ENCODE peak calls at places on chromosomes 16 and 17, in five cellular contexts. F is activated gamma-delta T cell treated with Interleukin-2 at 50 U/mL for 16 hours, N is NCI-H1436, U is NCI-H1048, S is coronary artery. Q is an unnamed sample.

GRCh38 chr17:39667262-39668140 is 752 bp upstream of the PNMT start:
- DNase-seq in U (no peak), F (no peak), S (no peak), N (no peak), Q (no peak)

GRCh38 chr16:57194512-57194911 is 8.4 kb downstream of the RSPRY1 start:
- DNase-seq in S (no peak), F (no peak), N (no peak), U (no peak), Q (no peak)

GRCh38 chr16:46883353-46883689 is 841 bp upstream of the GPT2 start:
- DNase-seq in F (no peak), N (peak; percentile 28), U (no peak), S (no peak), Q (no peak)

GRCh38 chr17:80105762-80106161 is 4.4 kb downstream of the GAA start:
- DNase-seq in N (peak; percentile 38), F (no peak), S (no peak), U (no peak), Q (no peak)

GRCh38 chr16:35745191-35745590 is 2285.8 kb downstream of the TP53TG3F start:
- DNase-seq in S (no peak), F (no peak), N (no peak), U (no peak), Q (no peak)

GRCh38 chr16:30985401-30986128 is 558 bp downstream of the HSD3B7 start:
- DNase-seq in N (peak; percentile 64), U (no peak), S (no peak), F (no peak), Q (no peak)

GRCh38 chr16:69935740-69936139 is 15.4 kb upstream of the CLEC18A start:
- DNase-seq in N (no peak), F (no peak), U (no peak), S (no peak), Q (no peak)

GRCh38 chr17:42180411-42180921 is 476 bp downstream of the KCNH4 start:
- DNase-seq in F (no peak), S (no peak), N (peak; percentile 28), U (no peak), Q (no peak)

GRCh38 chr16:84616515-84616914 is 1.4 kb downstream of the COTL1 start:
- DNase-seq in N (no peak), F (no peak), S (no peak), U (no peak), Q (no peak)

GRCh38 chr16:49857423-49858181 is 1.7 kb upstream of the ZNF423 start:
- DNase-seq in U (no peak), S (peak; percentile 84), N (no peak), F (peak; percentile 15), Q (no peak)

GRCh38 chr17:2230877-2231276 is 72.7 kb downstream of the SMG6 start:
- DNase-seq in S (no peak), N (no peak), F (no peak), U (no peak), Q (no peak)

GRCh38 chr17:39898088-39898487 is 20.3 kb downstream of the GSDMB start:
- DNase-seq in S (no peak), F (no peak), N (no peak), U (no peak), Q (no peak)

GRCh38 chr17:76032073-76032779 is 5.1 kb upstream of the EVPL start:
- DNase-seq in N (peak; percentile 18), U (no peak), F (no peak), S (no peak), Q (no peak)

GRCh38 chr17:65404761-65405160 is 156.7 kb downstream of the AXIN2 start:
- DNase-seq in U (no peak), N (no peak), F (no peak), S (no peak), Q (no peak)

GRCh38 chr17:32626371-32626770 is 139.6 kb downstream of the CDK5R1 start:
- DNase-seq in F (no peak), S (no peak), U (no peak), N (peak; percentile 87), Q (no peak)

GRCh38 chr17:31680126-31680525 is 178.9 kb downstream of the COPRS start:
- DNase-seq in N (no peak), U (no peak), F (no peak), S (peak; percentile 21), Q (no peak)

GRCh38 chr16:23423496-23424049 is 29.4 kb downstream of the COG7 start:
- DNase-seq in F (no peak), S (peak; percentile 83), N (no peak), U (no peak), Q (no peak)

GRCh38 chr16:21088646-21089538 is 61.8 kb downstream of the DNAH3 start:
- DNase-seq in N (no peak), U (no peak), S (no peak), F (no peak), Q (no peak)

GRCh38 chr16:4263504-4264436 is 9.1 kb downstream of the TFAP4 start:
- DNase-seq in F (no peak), N (no peak), S (no peak), U (no peak), Q (no peak)

GRCh38 chr17:28008526-28008925 is 34.0 kb upstream of the NLK start:
- DNase-seq in N (no peak), U (no peak), S (no peak), F (no peak), Q (no peak)

GRCh38 chr17:80822021-80822699 is 169.5 kb upstream of the CHMP6 start:
- DNase-seq in U (no peak), F (no peak), S (no peak), N (no peak), Q (no peak)

GRCh38 chr16:2769100-2769529 is 8.0 kb downstream of the ELOB start:
- DNase-seq in F (no peak), U (no peak), N (no peak), S (no peak), Q (no peak)

GRCh38 chr17:44840274-44840673 is 7.4 kb upstream of the HIGD1B start:
- DNase-seq in F (no peak), S (no peak), N (no peak), U (no peak), Q (no peak)

GRCh38 chr16:5323284-5323683 is 225.7 kb upstream of the EEF2KMT start:
- DNase-seq in N (no peak), F (no peak), U (no peak), S (no peak), Q (no peak)

GRCh38 chr16:74521691-74522090 is 85.2 kb downstream of the GLG1 start:
- DNase-seq in N (no peak), S (no peak), U (no peak), F (no peak), Q (no peak)

GRCh38 chr17:77337150-77337549 is 196.4 kb downstream of the SEC14L1 start:
- DNase-seq in S (no peak), F (no peak), U (no peak), N (no peak), Q (no peak)

GRCh38 chr17:30517786-30518185 is 40.6 kb downstream of the GOSR1 start:
- DNase-seq in U (no peak), S (no peak), F (no peak), N (no peak), Q (no peak)

GRCh38 chr17:6047966-6048365 is 22.2 kb upstream of the WSCD1 start:
- DNase-seq in U (no peak), S (no peak), F (no peak), N (no peak), Q (no peak)

GRCh38 chr17:66518677-66519076 is 216.3 kb downstream of the PRKCA start:
- DNase-seq in U (no peak), N (peak; percentile 11), F (no peak), S (no peak), Q (no peak)

GRCh38 chr16:81401035-81401950 is 43.3 kb upstream of the CMIP start:
- DNase-seq in N (peak; percentile 12), S (no peak), F (no peak), U (no peak), Q (no peak)

GRCh38 chr16:3020247-3020603 is at the start of gene TNFRSF12A:
- DNase-seq in U (no peak), N (peak; percentile 74), S (peak; percentile 88), F (peak; percentile 65), Q (peak; percentile 61)

Q was measured in effector memory CD4-positive, alpha-beta T cell.